ENCODE peak calls at places on chromosomes 7 and 10, in nine cellular contexts. U is mesendoderm; K is kidney tubule cell; F is CD4-positive, alpha-beta T cell; G is stimulated activated naive CD8-positive, alpha-beta T cell treated with anti-CD3 and anti-CD28 coated beads, Interleukin-15, Interleukin-2, amounts not matched to agents 100 U/mL and 50 U/mL, for 24 hours; S is right cardiac atrium; T is NCI-H1092; Z is activated gamma-delta T cell treated with Interleukin-2 at 50 U/mL for 16 hours; W is cardiac muscle cell. V is an unnamed sample.

GRCh38 chr7:99124236-99124635 is 19.7 kb downstream of the SMURF1 start:
- DNase-seq in T (no peak), W (no peak), F (no peak), G (no peak), K (no peak), Z (no peak), S (no peak), U (no peak), V (no peak)

GRCh38 chr10:836782-837181 is 94.7 kb downstream of the LARP4B start:
- DNase-seq in W (no peak), S (no peak), F (no peak), K (no peak), Z (no peak), U (no peak), G (no peak), T (no peak), V (no peak)

GRCh38 chr10:58140054-58140453 is 127.6 kb downstream of the IPMK start:
- DNase-seq in U (no peak), Z (no peak), F (no peak), S (no peak), T (no peak), G (no peak), K (no peak), W (no peak), V (no peak)

GRCh38 chr7:125605241-125605640 is 675.6 kb upstream of the POT1 start:
- DNase-seq in S (no peak), F (no peak), U (peak), W (no peak), G (no peak), K (peak), T (no peak), Z (no peak), V (no peak)

GRCh38 chr10:112843623-112844022 is 106.4 kb upstream of the TCF7L2 start:
- DNase-seq in G (no peak), K (no peak), U (no peak), F (no peak), W (peak), T (no peak), S (no peak), Z (no peak), V (no peak)

GRCh38 chr7:82851126-82851525 is 311.6 kb downstream of the PCLO start:
- DNase-seq in S (no peak), K (no peak), T (no peak), F (no peak), Z (no peak), U (no peak), W (no peak), G (no peak), V (no peak)

GRCh38 chr7:84271550-84271949 is 77.0 kb upstream of the SEMA3A start:
- DNase-seq in K (peak), Z (no peak), S (no peak), W (peak), G (no peak), U (no peak), F (no peak), T (no peak), V (no peak)

GRCh38 chr7:107995184-107996071 is 7.5 kb downstream of the LAMB1 start:
- DNase-seq in T (no peak), W (peak), K (peak), Z (no peak), U (peak), S (no peak), F (no peak), G (no peak), V (no peak)

GRCh38 chr7:132708501-132708900 is 132.2 kb upstream of the PLXNA4 start:
- DNase-seq in W (no peak), T (no peak), S (no peak), K (no peak), G (no peak), U (no peak), Z (no peak), F (no peak), V (no peak)

GRCh38 chr10:50033481-50033880 is 34.3 kb upstream of the WASHC2A start:
- DNase-seq in S (no peak), F (no peak), W (peak), K (no peak), G (no peak), T (no peak), U (no peak), Z (no peak), V (no peak)